ENCODE peak calls at places on chromosomes 13 and 19, in seven cellular contexts. W, Z, J, R, D, U and E are unnamed samples.

GRCh38 chr19:485583-486236 is 10.6 kb upstream of the MADCAM1 start:
- DNase-seq in D (no peak), U (peak), R (peak), Z (no peak), W (peak), J (peak), E (peak)

GRCh38 chr13:99197257-99197651 is 3.4 kb upstream of the UBAC2 start:
- DNase-seq in R (no peak), W (no peak), J (no peak), U (peak), Z (no peak), D (no peak), E (no peak)

GRCh38 chr13:42894765-42895181 is 97.3 kb downstream of the EPSTI1 start:
- DNase-seq in D (peak), Z (no peak), J (peak), W (no peak), R (peak), U (no peak), E (peak)

GRCh38 chr19:54684537-54684936 is 21.8 kb downstream of the LILRB4 start:
- DNase-seq in R (no peak), W (no peak), U (no peak), Z (no peak), D (no peak), J (peak), E (no peak)

GRCh38 chr13:102825921-102826706 is 19.7 kb upstream of the ERCC5 start:
- DNase-seq in D (no peak), R (no peak), U (no peak), Z (no peak), W (no peak), J (peak), E (peak)

GRCh38 chr13:113875829-113876228 is 12.0 kb upstream of the GAS6 start:
- DNase-seq in D (no peak), U (no peak), Z (no peak), W (no peak), R (no peak), J (no peak), E (no peak)

GRCh38 chr19:9597027-9597426 is 12.7 kb upstream of the ZNF121 start:
- DNase-seq in J (peak), U (no peak), R (no peak), W (no peak), D (no peak), Z (no peak), E (peak)

GRCh38 chr13:95155093-95155492 is 146.2 kb downstream of the ABCC4 start:
- DNase-seq in J (no peak), D (no peak), R (no peak), Z (no peak), W (no peak), U (no peak), E (peak)

GRCh38 chr13:37700887-37701286 is 102.3 kb upstream of the POSTN start:
- DNase-seq in U (no peak), W (no peak), Z (no peak), D (no peak), J (peak), R (no peak), E (peak)

GRCh38 chr19:7098701-7099596 is 29.4 kb downstream of the ZNF557 start:
- DNase-seq in Z (peak), W (peak), U (peak), R (peak), J (peak), D (peak), E (peak)
- TF ChIP-seq CTCF in Z (no peak), W (no peak), U (no peak), R (no peak), J (no peak), D (no peak), E (no peak)

DNA sequence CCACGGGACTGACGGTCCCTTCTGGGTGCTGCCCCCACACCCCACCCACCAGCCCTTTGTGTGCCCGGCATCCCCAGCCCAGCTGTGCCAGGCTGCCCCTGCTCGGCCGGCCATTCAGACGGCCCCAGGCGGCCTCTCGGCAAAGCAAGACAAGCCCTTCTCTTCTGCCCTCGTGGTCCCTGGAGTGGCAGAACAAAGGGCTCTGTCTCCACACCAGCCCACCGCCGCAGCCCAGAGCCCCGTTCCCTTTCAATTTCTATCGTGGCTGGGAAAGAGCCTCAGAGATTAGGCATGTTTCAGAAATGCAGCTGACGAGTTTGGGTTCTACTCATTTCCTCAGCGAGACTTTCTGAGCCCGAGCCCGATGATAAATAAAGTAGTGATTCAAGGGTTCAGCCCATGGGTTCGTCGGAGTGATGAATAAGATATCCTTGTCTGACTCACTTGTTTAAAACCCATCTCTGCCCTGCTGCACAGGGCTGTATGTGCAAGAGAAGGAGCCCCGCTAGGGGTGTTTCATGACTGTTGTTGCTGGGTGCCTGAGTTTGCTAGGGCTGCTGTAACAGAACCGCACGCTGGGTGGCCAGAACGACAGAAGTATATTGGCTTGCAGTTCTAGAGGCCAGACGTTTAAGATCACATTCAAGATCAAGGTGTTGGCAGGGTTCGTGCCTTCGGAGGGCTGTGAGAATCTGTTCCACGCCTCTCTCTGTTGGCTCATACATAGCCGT is 4.3 kb downstream of the MYO9B start:
- DNase-seq in J (peak), Z (peak), W (peak), U (peak), R (peak), D (no peak), E (peak)
- TF ChIP-seq CTCF in J (peak), Z (peak), W (no peak), U (no peak), R (peak), D (no peak), E (peak)

DNA sequence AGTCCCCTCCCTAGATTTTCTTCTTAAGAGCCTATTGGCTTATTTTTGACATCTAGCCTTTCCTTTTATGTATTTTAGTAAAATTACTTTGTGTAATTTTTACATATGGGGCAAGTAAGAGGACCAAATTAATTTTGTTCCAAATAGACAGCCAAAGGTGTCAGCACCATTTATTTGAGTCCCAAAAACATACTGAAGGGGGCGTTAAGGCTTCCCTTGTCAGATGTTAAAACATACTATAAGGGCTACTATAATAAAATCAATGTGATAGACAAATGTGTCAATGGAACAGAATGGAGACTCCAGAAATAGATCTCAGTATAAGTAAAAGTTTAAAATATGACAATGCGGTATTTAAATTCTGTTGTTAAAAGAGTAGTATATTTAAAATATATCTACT is 133.6 kb downstream of the MTUS2 start:
- DNase-seq in J (no peak), D (no peak), Z (no peak), W (no peak), R (no peak), U (no peak), E (no peak)
- TF ChIP-seq CTCF in J (no peak), D (no peak), Z (no peak), W (peak), R (no peak), U (no peak), E (no peak)

DNA sequence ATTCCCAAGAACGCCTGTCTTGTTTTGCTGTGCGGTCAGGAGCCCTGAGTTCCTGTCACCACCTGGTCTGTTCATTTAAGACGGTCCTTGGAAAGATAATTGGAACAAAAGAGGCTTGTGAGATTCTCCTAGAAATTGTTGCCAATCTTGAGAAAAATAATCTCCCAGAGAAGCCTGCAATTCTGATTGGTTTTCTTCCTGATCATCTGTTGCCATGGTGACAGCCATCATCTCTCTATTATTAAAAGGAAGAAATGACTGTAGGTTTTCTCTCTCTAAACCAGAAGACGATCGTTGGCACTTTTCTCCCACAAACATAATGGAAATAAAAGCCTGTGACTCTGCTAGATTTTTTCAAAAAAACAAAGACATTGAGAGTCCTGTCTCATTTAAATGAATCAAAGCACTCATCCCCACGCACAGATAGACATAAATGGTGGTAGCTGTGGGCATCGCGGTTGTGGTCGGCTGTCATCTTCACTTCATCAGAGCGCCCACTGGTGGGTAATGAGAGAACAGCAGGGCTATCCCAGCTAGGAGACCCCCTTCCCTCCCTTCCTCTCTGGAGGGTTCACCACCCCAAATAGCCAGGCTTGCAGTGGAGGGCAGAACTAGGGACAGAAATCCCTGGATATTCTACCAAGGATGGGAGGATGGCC is 21.7 kb upstream of the CALM3 start:
- DNase-seq in W (peak), R (no peak), Z (peak), D (no peak), J (peak), U (no peak), E (peak)
- TF ChIP-seq CTCF in W (peak), R (peak), Z (peak), D (peak), J (peak), U (no peak), E (peak)